ENCODE peak calls at places on chromosomes 1 and 21, in six cellular contexts. N, I, G, W, Z and E are unnamed samples. For H3K9me3, the result is how much of the 10 kb centered on the place peaks cover.

GRCh38 chr1:153678519-153679336 is at the start of gene NPR1:
- DNase-seq in N (peak), I (no peak), G (peak), W (peak), Z (peak), E (no peak)

GRCh38 chr1:89980605-89981004 is 14.3 kb upstream of the ZNF326 start:
- DNase-seq in N (peak), I (no peak), G (no peak), W (no peak), Z (no peak), E (no peak)

GRCh38 chr1:70487910-70488665 is 77.0 kb downstream of the CTH start:
- DNase-seq in N (peak), I (peak), G (no peak), W (peak), Z (no peak), E (no peak)

GRCh38 chr1:56819393-56819899 is at the start of gene FYB2:
- DNase-seq in N (no peak), I (no peak), G (peak), W (peak), Z (no peak), E (no peak)

GRCh38 chr1:206722751-206723499 is 38.2 kb downstream of the MAPKAPK2 start:
- DNase-seq in N (peak), I (no peak), G (no peak), W (peak), Z (peak), E (no peak)

GRCh38 chr1:190001187-190001586 is 476.5 kb downstream of the BRINP3 start:
- DNase-seq in N (peak), I (no peak), G (no peak), W (no peak), Z (no peak), E (no peak)

GRCh38 chr1:97033949-97034348 is 312.4 kb downstream of the PTBP2 start:
- DNase-seq in N (no peak), I (no peak), G (no peak), W (no peak), Z (no peak), E (no peak)

GRCh38 chr1:8370046-8370881 is 52.4 kb downstream of the SLC45A1 start:
- DNase-seq in N (no peak), I (no peak), G (no peak), W (no peak), Z (no peak), E (no peak)

GRCh38 chr1:226310637-226311195 is 1.8 kb upstream of the LIN9 start:
- DNase-seq in N (no peak), I (no peak), G (no peak), W (peak), Z (no peak), E (no peak)

GRCh38 chr1:214332950-214333798 is 52.2 kb downstream of the SMYD2 start:
- DNase-seq in N (peak), I (peak), G (peak), W (peak), Z (no peak), E (peak)

GRCh38 chr1:63442141-63442475 is 74.7 kb downstream of the ALG6 start:
- DNase-seq in N (peak), I (no peak), G (no peak), W (no peak), Z (no peak), E (no peak)

GRCh38 chr1:38038836-38039235 is 7.8 kb downstream of the POU3F1 start:
- DNase-seq in N (peak), I (no peak), G (no peak), W (no peak), Z (no peak), E (no peak)

GRCh38 chr21:30984897-30985296 is 53.4 kb downstream of the KRTAP19-8 start:
- DNase-seq in N (no peak), I (no peak), G (no peak), W (no peak), Z (no peak), E (no peak)

GRCh38 chr21:45115141-45115540 is 40.8 kb downstream of the ADARB1 start:
- DNase-seq in N (no peak), I (no peak), G (no peak), W (no peak), Z (no peak), E (no peak)

GRCh38 chr1:90162216-90162615 is 167.3 kb downstream of the ZNF326 start:
- DNase-seq in N (no peak), I (no peak), G (no peak), W (no peak), Z (no peak), E (no peak)

GRCh38 chr1:19405761-19406481 is 79.4 kb downstream of the CAPZB start:
- DNase-seq in N (peak), I (no peak), G (no peak), W (no peak), Z (no peak), E (no peak)

GRCh38 chr1:175072131-175072941 is 4.7 kb downstream of the TNN start:
- DNase-seq in N (peak), I (no peak), G (no peak), W (peak), Z (no peak), E (peak)

GRCh38 chr1:232999960-233000625 is 49.7 kb downstream of the NTPCR start:
- DNase-seq in N (no peak), I (no peak), G (peak), W (no peak), Z (no peak), E (no peak)

GRCh38 chr1:237578540-237578939 is 312.2 kb downstream of the ZP4 start:
- DNase-seq in N (no peak), I (no peak), G (no peak), W (no peak), Z (no peak), E (no peak)

GRCh38 chr1:19138958-19139581 is 71.0 kb downstream of the UBR4 start:
- DNase-seq in N (no peak), I (no peak), G (no peak), W (no peak), Z (no peak), E (no peak)

GRCh38 chr21:34029724-34030528 is 43.5 kb upstream of the MRPS6 start:
- DNase-seq in N (peak), I (peak), G (no peak), W (peak), Z (no peak), E (peak)

GRCh38 chr1:209490013-209490412 is 93.5 kb upstream of the CAMK1G start:
- DNase-seq in N (peak), I (no peak), G (no peak), W (no peak), Z (no peak), E (no peak)

GRCh38 chr1:161207173-161207572 is 5.0 kb downstream of the NDUFS2 start:
- DNase-seq in N (peak), I (no peak), G (no peak), W (peak), Z (no peak), E (no peak)

GRCh38 chr1:210291786-210292275 is 36.9 kb upstream of the HHAT start:
- DNase-seq in N (peak), I (no peak), G (no peak), W (no peak), Z (no peak), E (peak)

GRCh38 chr21:27769763-27770162 is 802.9 kb upstream of the ADAMTS5 start:
- DNase-seq in N (peak), I (no peak), G (no peak), W (no peak), Z (no peak), E (no peak)

GRCh38 chr1:29859126-29859525 is 622.8 kb downstream of the PTPRU start:
- DNase-seq in N (no peak), I (no peak), G (no peak), W (no peak), Z (no peak), E (no peak)

GRCh38 chr1:233281711-233282581 is 13.6 kb downstream of the PCNX2 start:
- DNase-seq in N (peak), I (no peak), G (no peak), W (no peak), Z (no peak), E (no peak)

GRCh38 chr21:26965567-26966359 is 1.1 kb downstream of the ADAMTS5 start:
- DNase-seq in N (peak), I (no peak), G (peak), W (peak), Z (peak), E (no peak)

GRCh38 chr1:34847094-34847493 is 12.5 kb downstream of the SMIM12 start:
- DNase-seq in N (no peak), I (no peak), G (no peak), W (no peak), Z (no peak), E (no peak)

GRCh38 chr1:236082511-236082910 is 17.6 kb upstream of the NID1 start:
- DNase-seq in N (no peak), I (no peak), G (no peak), W (no peak), Z (no peak), E (no peak)

GRCh38 chr1:151953409-151954094 is 40.1 kb downstream of the S100A10 start:
- DNase-seq in N (no peak), I (no peak), G (no peak), W (peak), Z (no peak), E (no peak)

GRCh38 chr21:29376556-29376955 is 77.8 kb downstream of the BACH1 start:
- DNase-seq in N (peak), I (peak), G (peak), W (peak), Z (no peak), E (no peak)

GRCh38 chr1:5423109-5423508 is 569.1 kb downstream of the NPHP4 start:
- DNase-seq in N (no peak), I (no peak), G (no peak), W (no peak), Z (no peak), E (no peak)

GRCh38 chr1:229714964-229715603 is 89.0 kb downstream of the URB2 start:
- DNase-seq in N (peak), I (peak), G (no peak), W (peak), Z (no peak), E (no peak)

GRCh38 chr1:208161656-208162375 is 82.4 kb downstream of the PLXNA2 start:
- DNase-seq in N (peak), I (no peak), G (no peak), W (no peak), Z (peak), E (no peak)

GRCh38 chr1:84370831-84371394 is 27.4 kb upstream of the DNASE2B start:
- DNase-seq in N (peak), I (no peak), G (no peak), W (no peak), Z (no peak), E (no peak)

GRCh38 chr21:45643021-45643980 is at the start of gene PCBP3:
- DNase-seq in N (peak), I (peak), G (peak), W (peak), Z (peak), E (peak)

GRCh38 chr1:80245813-80246212 is 1239.3 kb upstream of the ADGRL4 start:
- DNase-seq in N (no peak), I (no peak), G (no peak), W (no peak), Z (no peak), E (no peak)

GRCh38 chr1:80249699-80250098 is 1243.2 kb upstream of the ADGRL4 start:
- DNase-seq in N (no peak), I (no peak), G (no peak), W (no peak), Z (no peak), E (no peak)

GRCh38 chr1:80248886-80249285 is 1242.4 kb upstream of the ADGRL4 start:
- DNase-seq in N (peak), I (no peak), G (no peak), W (no peak), Z (no peak), E (no peak)

GRCh38 chr1:80251591-80251990 is 1245.1 kb upstream of the ADGRL4 start:
- DNase-seq in N (no peak), I (no peak), G (no peak), W (no peak), Z (no peak), E (no peak)

GRCh38 chr1:80250573-80251168 is 1244.1 kb upstream of the ADGRL4 start:
- DNase-seq in N (no peak), I (no peak), G (no peak), W (no peak), Z (no peak), E (no peak)
- H3K9me3 ChIP-seq in N (under half), I (under half), G (under half), W (under half), Z (under half), E (under half)

DNA sequence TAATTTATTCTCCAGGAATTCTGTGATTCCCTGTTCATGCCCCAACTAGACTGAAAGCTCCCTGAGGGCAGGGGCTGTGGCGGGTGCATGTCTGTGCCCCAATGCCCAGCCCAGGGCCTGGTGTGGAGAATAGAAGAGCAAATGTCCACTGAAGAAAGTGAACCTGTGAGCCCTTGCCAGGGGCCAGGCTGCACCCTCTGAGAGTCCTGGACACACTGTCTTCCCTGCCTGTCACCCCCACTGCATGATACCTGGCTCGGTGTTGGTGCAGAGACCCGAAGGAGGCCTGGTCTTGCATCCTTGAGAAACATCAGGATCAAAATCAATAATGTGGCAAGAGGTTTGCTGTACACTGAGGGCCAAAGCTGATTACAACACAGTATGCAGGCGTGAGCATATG is 69.8 kb upstream of the RUNX3 start:
- DNase-seq in N (no peak), I (no peak), G (no peak), W (no peak), Z (no peak), E (no peak)
- H3K27ac ChIP-seq in N (no peak), I (no peak), G (no peak), W (no peak), Z (no peak), E (no peak)

DNA sequence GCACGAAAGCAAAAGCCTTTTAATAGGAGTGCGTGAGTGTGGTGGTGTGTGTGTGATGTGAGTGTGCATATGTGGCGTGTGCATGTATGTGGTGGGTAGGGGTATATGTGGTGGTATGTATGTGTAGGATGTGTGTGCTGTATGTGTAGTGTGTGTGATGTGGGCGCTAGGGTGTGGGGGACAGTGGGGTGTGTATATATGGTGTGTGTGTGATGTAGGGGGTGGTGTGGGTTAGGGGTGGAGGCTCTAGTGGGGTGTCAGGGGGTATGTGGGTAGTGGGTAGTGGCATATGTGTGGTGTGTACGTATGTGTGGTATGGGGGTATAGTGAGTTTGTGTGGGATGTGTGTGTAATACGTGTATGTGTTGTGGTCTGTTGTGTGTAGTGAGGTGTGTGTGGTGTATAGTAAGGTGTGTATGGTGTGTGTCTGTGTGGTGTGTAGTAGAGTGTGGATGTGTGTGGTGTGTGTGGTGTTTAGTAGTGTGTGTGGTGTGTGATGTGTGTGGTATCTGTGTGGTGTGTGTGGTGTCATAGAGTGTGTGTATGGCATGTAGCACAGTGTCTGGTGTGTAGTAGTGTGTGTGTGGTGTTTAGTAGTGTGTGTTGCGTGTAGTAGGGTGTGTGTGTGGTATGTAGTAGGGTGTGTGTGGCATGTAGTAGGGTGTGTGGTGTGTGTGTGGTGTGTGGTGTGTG is 86.0 kb downstream of the SYT2 start:
- DNase-seq in N (no peak), I (no peak), G (no peak), W (no peak), Z (no peak), E (no peak)
- H3K9me3 ChIP-seq in N (under half), I (under half), G (under half), W (under half), Z (under half), E (under half)

DNA sequence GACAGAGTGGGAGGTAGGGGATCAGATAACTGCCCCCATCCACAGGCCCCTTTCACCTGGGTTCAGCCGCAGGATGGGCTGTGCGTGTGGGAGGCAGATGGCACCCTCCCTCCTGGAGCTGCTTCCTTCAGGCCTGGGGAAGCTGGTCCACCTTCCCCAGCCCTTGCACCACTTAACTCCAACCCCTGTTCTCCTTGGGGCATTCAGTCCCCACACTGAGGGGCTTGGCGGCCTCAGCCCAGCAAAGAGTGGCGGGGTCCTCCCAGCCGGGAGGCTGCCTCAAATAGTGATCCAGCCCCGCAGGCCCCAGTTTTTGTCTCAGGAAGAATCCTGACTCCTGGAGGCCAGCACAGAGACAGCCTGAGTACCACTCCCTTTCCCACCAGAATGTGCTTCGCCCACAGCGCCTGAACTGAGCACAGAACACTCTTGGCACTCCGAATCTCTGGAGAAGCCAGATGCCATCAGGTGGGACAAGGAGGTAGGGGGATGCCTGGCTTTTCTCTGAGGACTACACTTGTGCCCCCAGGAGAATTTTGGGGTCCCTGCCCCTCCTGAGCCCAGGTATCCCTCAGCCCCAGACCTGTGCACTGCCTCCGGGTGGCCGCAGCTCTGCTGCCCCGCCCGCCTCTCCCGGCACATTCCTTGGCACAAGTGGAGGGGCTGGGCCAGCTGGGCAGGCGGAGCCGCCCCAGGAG is 945 bp downstream of the PAQR6 start:
- DNase-seq in N (no peak), I (no peak), G (no peak), W (no peak), Z (peak), E (no peak)
- H3K27ac ChIP-seq in N (no peak), I (peak), G (no peak), W (no peak), Z (no peak), E (no peak)

DNA sequence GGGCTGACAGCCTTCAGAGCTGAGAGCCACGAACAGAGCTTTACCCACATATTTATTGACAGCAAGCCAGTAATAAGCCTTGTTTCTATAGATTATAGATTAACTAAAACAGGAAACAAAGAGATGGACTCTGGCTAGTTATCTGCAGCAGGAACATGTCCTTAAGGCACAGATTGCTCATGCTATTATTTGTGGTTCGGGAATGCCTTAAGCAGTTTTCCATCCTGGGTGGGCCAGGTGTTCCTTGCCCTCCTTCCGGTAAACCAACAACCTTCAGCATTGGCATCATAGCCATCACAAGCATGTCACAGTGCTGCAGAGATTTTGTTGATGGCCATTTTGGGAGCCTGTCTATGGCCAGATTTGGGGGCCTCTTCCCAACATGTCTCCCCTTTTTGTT is 96.8 kb downstream of the POU2F1 start:
- DNase-seq in N (no peak), I (no peak), G (no peak), W (no peak), Z (no peak), E (no peak)
- H3K9me3 ChIP-seq in N (under half), I (under half), G (under half), W (under half), Z (under half), E (under half)

DNA sequence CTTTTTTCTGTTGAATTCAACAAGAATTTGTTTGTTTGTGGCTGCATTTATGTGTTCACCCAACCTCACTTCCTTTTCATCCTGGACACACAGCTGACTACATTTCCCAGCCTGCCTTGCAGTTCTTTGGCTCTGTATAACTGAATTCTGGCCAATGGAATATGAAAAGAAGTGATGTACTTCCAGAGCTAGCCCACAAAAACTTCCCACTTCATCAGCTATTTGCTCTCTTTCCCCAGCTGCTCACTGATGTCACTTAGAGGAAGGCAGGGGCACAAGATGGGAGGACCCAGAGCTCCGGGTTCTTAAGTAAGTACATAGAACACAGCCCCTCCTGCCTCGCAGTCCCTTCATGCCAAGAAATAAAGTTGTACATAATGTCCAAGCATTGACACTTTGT is 235.0 kb upstream of the FGGY start:
- DNase-seq in N (peak), I (peak), G (peak), W (peak), Z (peak), E (peak)
- H3K27ac ChIP-seq in N (no peak), I (no peak), G (peak), W (peak), Z (peak), E (no peak)